ENCODE peak calls at places on chromosomes 11 and 22, in seven cellular contexts. U is neuronal stem cell, A is H9, I is mesendoderm, S is IMR-90, D is trophoblast cell, T is H1. H is an unnamed sample.

GRCh38 chr22:42921301-42921700 is 64.2 kb upstream of the ARFGAP3 start:
- DNase-seq in T (no peak), I (no peak), A (no peak), D (no peak), S (no peak), U (no peak), H (no peak)

GRCh38 chr11:19453893-19454292 is 213.1 kb upstream of the E2F8 start:
- DNase-seq in A (no peak), I (no peak), S (peak; percentile 5), U (no peak), T (no peak), D (no peak), H (no peak)

GRCh38 chr22:42862045-42862734 is 5.1 kb upstream of the ARFGAP3 start:
- DNase-seq in U (no peak), A (no peak), S (peak; percentile 86), D (peak; percentile 51), I (no peak), T (no peak), H (peak; percentile 71)

GRCh38 chr11:87432006-87432405 is 394.3 kb downstream of the TMEM135 start:
- DNase-seq in I (no peak), S (peak; percentile 66), T (no peak), U (no peak), D (no peak), A (no peak), H (peak; percentile 43)

GRCh38 chr11:60900673-60901404 is 5.5 kb downstream of the PRPF19 start:
- DNase-seq in U (no peak), S (no peak), D (no peak), T (no peak), A (no peak), I (no peak), H (no peak)

GRCh38 chr22:24465566-24465965 is 29.6 kb upstream of the UPB1 start:
- DNase-seq in I (peak; percentile 92), D (peak; percentile 87), S (peak; percentile 94), T (no peak), U (no peak), A (no peak), H (peak; percentile 58)

GRCh38 chr11:127074151-127074761 is 73.7 kb upstream of the KIRREL3 start:
- DNase-seq in U (peak; percentile 9), T (no peak), I (peak; percentile 67), S (peak; percentile 72), D (peak; percentile 62), A (peak; percentile 62), H (peak; percentile 21)

GRCh38 chr11:61654397-61654829 is 25.8 kb upstream of the DAGLA start:
- DNase-seq in D (no peak), U (no peak), S (no peak), T (no peak), I (no peak), A (no peak), H (no peak)

GRCh38 chr11:61011950-61012830 is 40.7 kb downstream of the CD6 start:
- DNase-seq in I (peak; percentile 59), D (no peak), T (no peak), S (peak; percentile 16), U (no peak), A (no peak), H (no peak)

GRCh38 chr22:39246690-39247332 is 2.0 kb upstream of the PDGFB start:
- DNase-seq in U (no peak), A (no peak), D (no peak), T (no peak), I (no peak), S (no peak), H (no peak)

GRCh38 chr11:94737171-94737611 is 31.0 kb upstream of the AMOTL1 start:
- DNase-seq in T (no peak), D (no peak), A (no peak), S (peak; percentile 54), I (peak; percentile 80), U (no peak), H (peak; percentile 67)

GRCh38 chr22:24284747-24285203 is 14.1 kb downstream of the SPECC1L start:
- DNase-seq in I (peak; percentile 71), S (peak; percentile 53), D (no peak), T (no peak), A (no peak), U (no peak), H (peak; percentile 54)

GRCh38 chr22:45163074-45163416 is 680 bp upstream of the NUP50 start:
- DNase-seq in U (no peak), A (peak; percentile 42), T (no peak), S (peak; percentile 54), I (peak; percentile 66), D (peak; percentile 57), H (peak; percentile 67)

GRCh38 chr22:50059185-50059880 is 1.2 kb upstream of the TTLL8 start:
- DNase-seq in T (no peak), U (peak; percentile 66), A (peak; percentile 74), I (peak; percentile 81), D (no peak), S (peak; percentile 20), H (peak; percentile 61)

GRCh38 chr22:50058338-50059184 is 463 bp upstream of the TTLL8 start:
- DNase-seq in I (no peak), S (no peak), A (peak; percentile 26), U (no peak), D (no peak), T (no peak), H (no peak)

GRCh38 chr22:50061141-50061823 is 3.2 kb upstream of the TTLL8 start:
- DNase-seq in S (no peak), A (no peak), T (no peak), I (no peak), U (no peak), D (no peak), H (no peak)

GRCh38 chr22:50060441-50061140 is 2.5 kb upstream of the TTLL8 start:
- DNase-seq in U (no peak), T (no peak), S (no peak), D (no peak), A (peak; percentile 39), I (peak; percentile 57), H (no peak)

GRCh38 chr22:50059881-50060262 is 1.8 kb upstream of the TTLL8 start:
- DNase-seq in D (no peak), S (no peak), A (no peak), U (no peak), T (no peak), I (no peak), H (no peak)
- H2BK5ac ChIP-seq in D (no peak overlapping the region), S (no peak overlapping the region), A (no peak overlapping the region), U (no peak overlapping the region), T (no peak overlapping the region), I (no peak overlapping the region), H (no peak overlapping the region)

GRCh38 chr11:2221024-2221423 is 49.4 kb downstream of the ASCL2 start:
- DNase-seq in D (no peak), S (no peak), I (no peak), T (no peak), A (no peak), U (no peak), H (no peak)
- H4K8ac ChIP-seq in D (no peak overlapping the region), S (no peak overlapping the region), I (no peak overlapping the region), T (no peak overlapping the region), A (no peak overlapping the region), U (no peak overlapping the region), H (no peak overlapping the region)

GRCh38 chr22:49437956-49438355 is 389.7 kb downstream of the BRD1 start:
- DNase-seq in A (no peak), U (no peak), I (no peak), T (no peak), D (no peak), S (no peak), H (no peak)

GRCh38 chr22:49439373-49439772 is 388.3 kb downstream of the BRD1 start:
- DNase-seq in I (peak; percentile 21), S (no peak), U (no peak), D (no peak), T (no peak), A (no peak), H (no peak)

GRCh38 chr22:49435596-49435995 is 392.1 kb downstream of the BRD1 start:
- DNase-seq in T (no peak), U (no peak), D (no peak), I (no peak), S (no peak), A (peak; percentile 12), H (no peak)

GRCh38 chr22:49436056-49436455 is 391.6 kb downstream of the BRD1 start:
- DNase-seq in T (no peak), S (no peak), I (no peak), D (no peak), U (no peak), A (no peak), H (no peak)

GRCh38 chr22:49437356-49437755 is 390.3 kb downstream of the BRD1 start:
- DNase-seq in D (no peak), T (no peak), A (peak; percentile 3), S (no peak), U (no peak), I (no peak), H (no peak)
- H2BK5ac ChIP-seq in D (no peak overlapping the region), T (no peak overlapping the region), A (no peak overlapping the region), S (no peak overlapping the region), U (no peak overlapping the region), I (no peak overlapping the region), H (no peak overlapping the region)

DNA sequence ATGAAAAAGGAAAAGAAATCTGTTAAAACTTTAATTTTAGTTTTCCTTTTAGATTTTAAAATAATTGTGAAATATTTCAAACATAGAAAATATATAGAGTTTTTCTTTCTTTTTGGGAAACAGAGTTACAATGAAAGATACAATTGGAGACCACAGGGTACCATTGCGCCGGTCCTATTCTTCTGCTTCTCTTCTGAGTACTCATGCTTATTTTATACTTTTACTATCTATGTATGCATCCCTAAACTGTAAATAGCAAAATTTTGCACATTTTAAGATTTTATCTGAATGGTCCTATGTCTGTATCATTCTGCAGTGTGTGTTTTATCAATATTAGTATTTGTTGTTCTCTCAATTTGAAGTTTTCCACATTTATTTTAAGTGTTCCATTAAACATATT is 65.0 kb downstream of the EHF start:
- DNase-seq in S (no peak), T (no peak), A (no peak), U (no peak), D (no peak), I (no peak), H (no peak)
- H4K8ac ChIP-seq in S (no peak overlapping the region), T (no peak overlapping the region), A (no peak overlapping the region), U (no peak overlapping the region), D (no peak overlapping the region), I (no peak overlapping the region), H (no peak overlapping the region)

GRCh38 chr11:64777449-64778222 is 706 bp downstream of the SF1 start:
- DNase-seq in D (peak; percentile 61), I (peak; percentile 84), T (peak; percentile 80), S (peak; percentile 75), U (peak; percentile 80), A (peak; percentile 72), H (peak; percentile 84)

GRCh38 chr11:64778473-64779298 is at the start of gene SF1:
- DNase-seq in S (peak; percentile 100), I (peak; percentile 100), U (peak; percentile 100), T (peak; percentile 97), A (peak; percentile 99), D (peak; percentile 100), H (peak; percentile 100)

GRCh38 chr11:64778223-64778472 is 194 bp downstream of the SF1 start:
- DNase-seq in U (no peak), T (no peak), S (no peak), A (no peak), I (no peak), D (no peak), H (no peak)

GRCh38 chr11:64776425-64776824 is 1.9 kb downstream of the SF1 start:
- DNase-seq in S (no peak), A (no peak), T (no peak), D (no peak), I (no peak), U (no peak), H (no peak)

GRCh38 chr11:64776875-64777274 is 1.5 kb downstream of the SF1 start:
- DNase-seq in D (no peak), S (no peak), T (no peak), I (no peak), U (no peak), A (no peak), H (no peak)
- H2BK5ac ChIP-seq in D (no peak overlapping the region), S (no peak overlapping the region), T (no peak overlapping the region), I (no peak overlapping the region), U (no peak overlapping the region), A (no peak overlapping the region), H (no peak overlapping the region)

GRCh38 chr11:15526032-15526431 is 411.3 kb downstream of the INSC start:
- DNase-seq in T (no peak), U (no peak), A (no peak), S (no peak), D (no peak), I (no peak), H (no peak)
- H4K8ac ChIP-seq in T (no peak overlapping the region), U (no peak overlapping the region), A (no peak overlapping the region), S (no peak overlapping the region), D (no peak overlapping the region), I (no peak overlapping the region), H (no peak overlapping the region)